ENCODE peak calls at places on chromosomes 3 and 15, in five cellular contexts. L is A549, R is IMR-90, U is HepG2, Z is H1. M is an unnamed sample.

GRCh38 chr15:92968926-92969664 is 69.0 kb downstream of the CHD2 start:
- DNase-seq in L (no peak), Z (no peak), R (no peak), U (no peak), M (no peak)

GRCh38 chr3:129224984-129225393 is 24.4 kb upstream of the COPG1 start:
- DNase-seq in R (peak), L (peak), Z (no peak), U (peak), M (peak)

GRCh38 chr3:114899186-114899931 is 247.7 kb downstream of the ZBTB20 start:
- DNase-seq in U (peak), Z (no peak), L (no peak), R (no peak), M (no peak)

GRCh38 chr3:129567176-129567705 is 24.3 kb downstream of the H1-8 start:
- DNase-seq in Z (no peak), R (no peak), L (no peak), U (no peak), M (peak)

GRCh38 chr3:149886957-149887356 is 73.9 kb downstream of the RNF13 start:
- DNase-seq in Z (no peak), L (no peak), R (no peak), U (no peak), M (no peak)

GRCh38 chr15:38187646-38188313 is 64.9 kb upstream of the SPRED1 start:
- DNase-seq in Z (no peak), U (peak), L (no peak), R (peak), M (no peak)

GRCh38 chr3:55191911-55192787 is 264.3 kb upstream of the LRTM1 start:
- DNase-seq in U (no peak), L (no peak), R (peak), Z (no peak), M (no peak)

GRCh38 chr3:64666171-64666581 is 21.6 kb downstream of the ADAMTS9 start:
- DNase-seq in L (no peak), U (no peak), R (no peak), Z (no peak), M (no peak)

GRCh38 chr15:80234883-80235282 is 17.1 kb downstream of the CTXND1 start:
- DNase-seq in L (peak), U (no peak), Z (peak), R (peak), M (no peak)

GRCh38 chr3:114623420-114624046 is 329.7 kb downstream of the TIGIT start:
- DNase-seq in U (peak), R (no peak), L (no peak), Z (no peak), M (no peak)

GRCh38 chr3:174441588-174442316 is 417.4 kb upstream of the NAALADL2 start:
- DNase-seq in R (no peak), Z (no peak), U (no peak), L (no peak), M (no peak)

GRCh38 chr3:126540946-126541627 is 17.1 kb downstream of the CHST13 start:
- DNase-seq in R (no peak), Z (no peak), U (no peak), L (no peak), M (peak)

GRCh38 chr3:13874891-13875290 is 5.0 kb downstream of the WNT7A start:
- DNase-seq in R (no peak), L (no peak), U (no peak), Z (no peak), M (no peak)

GRCh38 chr3:143066033-143066432 is 53.5 kb upstream of the CHST2 start:
- DNase-seq in L (no peak), R (no peak), U (no peak), Z (no peak), M (no peak)

GRCh38 chr3:46901061-46901460 is 23.5 kb downstream of the PTH1R start:
- DNase-seq in Z (no peak), L (no peak), U (no peak), R (no peak), M (peak)

GRCh38 chr3:46902188-46902631 is 24.7 kb downstream of the PTH1R start:
- DNase-seq in L (no peak), U (no peak), Z (no peak), R (no peak), M (no peak)

GRCh38 chr3:46900356-46900755 is 22.8 kb downstream of the PTH1R start:
- DNase-seq in R (no peak), L (no peak), U (no peak), Z (no peak), M (no peak)

GRCh38 chr3:46900007-46900292 is 22.4 kb downstream of the PTH1R start:
- DNase-seq in L (no peak), Z (no peak), R (no peak), U (no peak), M (peak)

DNA sequence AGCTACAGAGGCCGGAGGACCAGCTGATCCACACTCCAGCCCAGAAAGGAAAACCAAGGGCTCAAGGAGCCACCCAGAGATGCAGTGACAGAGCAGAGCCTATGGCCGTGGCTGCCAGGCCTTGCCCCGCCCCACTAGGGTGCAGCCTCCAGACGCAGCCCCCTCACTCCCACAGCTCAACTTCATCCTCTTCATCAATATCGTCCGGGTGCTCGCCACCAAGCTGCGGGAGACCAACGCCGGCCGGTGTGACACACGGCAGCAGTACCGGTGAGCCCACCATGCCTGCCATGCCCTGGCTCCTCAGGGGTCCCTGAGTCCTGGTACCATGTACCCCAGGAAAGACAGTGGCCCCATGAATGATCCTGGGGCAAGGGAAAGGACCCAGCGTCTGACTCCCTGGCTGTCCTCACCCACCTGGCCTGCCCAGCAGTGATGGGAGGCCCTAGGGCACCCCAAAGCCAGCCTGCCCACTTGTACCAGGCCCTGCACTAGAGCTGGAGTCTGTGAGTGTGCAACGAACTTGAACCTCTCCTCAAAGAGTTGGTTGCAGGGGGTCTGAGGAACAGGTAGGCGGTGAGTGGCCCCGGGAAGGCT is 24.2 kb downstream of the PTH1R start:
- DNase-seq in R (no peak), Z (no peak), L (no peak), U (no peak), M (no peak)
- TF ChIP-seq RFX5 in R (no peak), Z (no peak), L (no peak), U (no peak), M (no peak)

DNA sequence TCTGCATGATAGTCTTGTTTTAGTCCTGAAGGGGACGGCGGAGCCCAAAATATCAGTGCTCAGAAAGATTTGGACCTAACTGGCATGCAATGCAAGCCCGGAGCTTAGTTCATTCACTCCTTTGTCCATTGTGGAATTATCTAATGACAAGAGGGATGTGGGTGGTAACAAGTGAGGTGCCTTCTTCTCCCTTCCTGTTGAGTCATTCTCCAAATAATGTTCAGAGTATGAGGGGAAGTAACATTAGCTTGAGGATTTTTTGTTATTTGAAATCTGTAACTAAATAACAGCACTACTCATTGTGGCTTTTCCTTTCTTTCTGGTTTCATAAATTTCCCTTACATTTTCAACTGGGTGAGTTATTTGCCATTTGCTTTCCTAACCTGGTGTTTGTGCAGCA is 90.1 kb upstream of the MITF start:
- DNase-seq in L (peak), R (peak), U (peak), Z (no peak), M (no peak)
- TF ChIP-seq RFX5 in L (no peak), R (no peak), U (no peak), Z (no peak), M (no peak)

GRCh38 chr15:77224352-77224751 is 153.4 kb upstream of the TSPAN3 start:
- DNase-seq in Z (no peak), R (no peak), L (no peak), U (peak), M (no peak)
- TF ChIP-seq RFX5 in Z (no peak), R (no peak), L (no peak), U (no peak), M (no peak)

DNA sequence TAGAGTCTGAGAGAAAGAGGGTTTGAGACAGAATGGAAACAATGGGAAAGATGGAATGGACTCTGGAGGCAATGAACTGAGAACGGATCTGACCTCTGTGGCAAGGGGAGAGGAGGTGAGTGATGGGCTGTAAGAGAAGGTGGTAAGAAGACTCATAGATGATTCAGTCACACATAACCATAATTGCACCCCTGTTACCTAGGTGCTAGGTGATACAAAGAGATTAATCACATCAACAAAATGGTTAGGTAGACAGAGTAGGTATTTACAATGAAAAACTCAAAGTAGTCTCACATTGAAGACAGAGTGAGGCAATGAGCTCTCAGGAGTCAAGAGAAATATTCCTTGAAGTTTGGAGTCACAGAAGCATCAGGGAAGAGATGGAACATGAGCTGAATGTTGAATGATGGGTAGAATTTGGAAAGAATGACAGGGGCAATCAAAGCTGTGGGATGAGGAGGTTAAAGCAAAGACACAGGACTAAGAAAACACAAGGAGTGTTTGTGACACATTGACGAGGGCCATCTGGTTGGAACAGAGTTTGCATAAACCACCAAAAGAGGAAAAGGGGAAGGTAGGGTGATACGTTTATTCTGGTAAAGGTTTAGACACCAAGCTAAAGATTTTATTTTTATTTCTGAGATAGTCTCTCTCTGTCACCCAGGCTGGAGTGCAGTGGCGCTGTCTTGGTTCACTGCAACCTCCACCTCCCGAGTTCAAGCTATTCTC is 32.7 kb downstream of the MME start:
- DNase-seq in R (no peak), Z (no peak), L (no peak), U (no peak), M (no peak)
- TF ChIP-seq RFX5 in R (no peak), Z (no peak), L (no peak), U (no peak), M (no peak)

GRCh38 chr15:99423186-99424130 is 142.3 kb upstream of the MEF2A start:
- DNase-seq in L (no peak), U (no peak), R (no peak), Z (no peak), M (no peak)
- TF ChIP-seq RFX5 in L (no peak), U (no peak), R (no peak), Z (no peak), M (no peak)

M was measured in SK-N-SH.